ENCODE peak calls at places on chromosomes 5 and 9, in five cellular contexts. M is kidney epithelial cell, I is hepatocyte, N is mammary epithelial cell, T is lower lobe of right lung. A is an unnamed sample.

GRCh38 chr5:135253601-135254165 is 145.3 kb downstream of the MACROH2A1 start:
- DNase-seq in M (no peak), I (no peak), N (no peak), T (no peak), A (no peak)

GRCh38 chr9:114869845-114870244 is 60.5 kb downstream of the TNFSF8 start:
- DNase-seq in M (no peak), I (peak), N (no peak), T (peak), A (no peak)

GRCh38 chr5:43425965-43426364 is 13.8 kb upstream of the CCL28 start:
- DNase-seq in M (peak), I (peak), N (peak), T (no peak), A (peak)

GRCh38 chr5:178249191-178249989 is 16.8 kb upstream of the PHYKPL start:
- DNase-seq in M (no peak), I (no peak), N (peak), T (no peak), A (no peak)

GRCh38 chr9:82299870-82300269 is 311.3 kb downstream of the SPATA31D1 start:
- DNase-seq in M (no peak), I (no peak), N (no peak), T (no peak), A (no peak)

GRCh38 chr9:92666236-92666635 is 3.7 kb downstream of the IPPK start:
- DNase-seq in M (no peak), I (no peak), N (no peak), T (no peak), A (no peak)

GRCh38 chr5:145946112-145946861 is 9.9 kb downstream of the SH3RF2 start:
- DNase-seq in M (peak), I (peak), N (peak), T (no peak), A (peak)

GRCh38 chr9:20620658-20621552 is 1.4 kb downstream of the MLLT3 start:
- DNase-seq in M (no peak), I (peak), N (peak), T (peak), A (no peak)

GRCh38 chr9:26369096-26369495 is 523.5 kb downstream of the CAAP1 start:
- DNase-seq in M (no peak), I (no peak), N (peak), T (no peak), A (no peak)

GRCh38 chr9:125361837-125362531 is 100.4 kb downstream of the GAPVD1 start:
- DNase-seq in M (no peak), I (peak), N (no peak), T (no peak), A (no peak)

GRCh38 chr5:133814152-133814551 is 154.3 kb downstream of the C5orf15 start:
- DNase-seq in M (no peak), I (no peak), N (peak), T (no peak), A (no peak)

GRCh38 chr9:72102520-72102919 is 42.1 kb upstream of the C9orf57 start:
- DNase-seq in M (no peak), I (no peak), N (no peak), T (no peak), A (no peak)

GRCh38 chr9:83304686-83305085 is 233.5 kb downstream of the FRMD3 start:
- DNase-seq in M (no peak), I (peak), N (no peak), T (peak), A (no peak)

GRCh38 chr5:37075399-37075950 is 173.7 kb downstream of the CPLANE1 start:
- DNase-seq in M (no peak), I (no peak), N (no peak), T (no peak), A (no peak)

GRCh38 chr9:89426389-89426961 is 71.4 kb downstream of the SEMA4D start:
- DNase-seq in M (no peak), I (no peak), N (no peak), T (peak), A (no peak)

GRCh38 chr9:129333961-129334743 is 156.1 kb upstream of the IER5L start:
- DNase-seq in M (peak), I (peak), N (peak), T (peak), A (peak)

GRCh38 chr9:5644522-5644921 is 15.6 kb downstream of the RIC1 start:
- DNase-seq in M (no peak), I (no peak), N (peak), T (no peak), A (no peak)

GRCh38 chr5:8720476-8720875 is 825.4 kb downstream of the SEMA5A start:
- DNase-seq in M (no peak), I (no peak), N (no peak), T (no peak), A (peak)

GRCh38 chr5:171897231-171897630 is 109.2 kb downstream of the FBXW11 start:
- DNase-seq in M (no peak), I (no peak), N (no peak), T (no peak), A (no peak)

GRCh38 chr9:37417857-37418618 is 4.5 kb upstream of the GRHPR start:
- DNase-seq in M (no peak), I (peak), N (no peak), T (no peak), A (no peak)

GRCh38 chr9:122099271-122099869 is 6.3 kb upstream of the TTLL11 start:
- DNase-seq in M (peak), I (peak), N (peak), T (peak), A (peak)

GRCh38 chr5:134112726-134113571 is 1.5 kb upstream of the TCF7 start:
- DNase-seq in M (no peak), I (no peak), N (no peak), T (no peak), A (no peak)

GRCh38 chr9:120563044-120563443 is 16.9 kb downstream of the CDK5RAP2 start:
- DNase-seq in M (no peak), I (no peak), N (no peak), T (no peak), A (no peak)

GRCh38 chr5:53874409-53874808 is 314.0 kb downstream of the NDUFS4 start:
- DNase-seq in M (no peak), I (peak), N (no peak), T (no peak), A (no peak)

GRCh38 chr5:68335075-68335474 is 119.5 kb downstream of the PIK3R1 start:
- DNase-seq in M (no peak), I (no peak), N (no peak), T (no peak), A (no peak)

DNA sequence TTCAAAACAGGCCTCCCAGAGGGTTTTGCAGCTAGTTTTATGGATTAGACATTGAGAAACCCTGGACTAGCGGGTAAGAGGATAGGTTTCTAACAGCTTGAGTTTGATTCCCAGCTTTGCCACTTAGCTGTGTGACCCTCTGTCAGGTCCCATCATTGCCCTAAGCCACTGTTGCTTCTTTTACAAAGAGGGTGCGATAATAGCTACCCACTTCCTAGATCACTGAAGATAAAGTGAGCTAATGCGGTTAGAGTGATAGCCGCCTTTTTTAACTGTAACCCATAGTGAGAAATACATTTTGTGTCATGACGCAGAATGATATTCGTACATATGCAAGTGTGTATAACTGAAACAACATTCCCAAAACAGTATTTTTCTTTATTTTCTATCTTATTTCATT is 40.3 kb downstream of the CSF1R start:
- DNase-seq in M (no peak), I (no peak), N (no peak), T (no peak), A (no peak)
- H3K4me3 ChIP-seq in M (no peak), I (no peak), N (no peak), T (no peak), A (no peak)

DNA sequence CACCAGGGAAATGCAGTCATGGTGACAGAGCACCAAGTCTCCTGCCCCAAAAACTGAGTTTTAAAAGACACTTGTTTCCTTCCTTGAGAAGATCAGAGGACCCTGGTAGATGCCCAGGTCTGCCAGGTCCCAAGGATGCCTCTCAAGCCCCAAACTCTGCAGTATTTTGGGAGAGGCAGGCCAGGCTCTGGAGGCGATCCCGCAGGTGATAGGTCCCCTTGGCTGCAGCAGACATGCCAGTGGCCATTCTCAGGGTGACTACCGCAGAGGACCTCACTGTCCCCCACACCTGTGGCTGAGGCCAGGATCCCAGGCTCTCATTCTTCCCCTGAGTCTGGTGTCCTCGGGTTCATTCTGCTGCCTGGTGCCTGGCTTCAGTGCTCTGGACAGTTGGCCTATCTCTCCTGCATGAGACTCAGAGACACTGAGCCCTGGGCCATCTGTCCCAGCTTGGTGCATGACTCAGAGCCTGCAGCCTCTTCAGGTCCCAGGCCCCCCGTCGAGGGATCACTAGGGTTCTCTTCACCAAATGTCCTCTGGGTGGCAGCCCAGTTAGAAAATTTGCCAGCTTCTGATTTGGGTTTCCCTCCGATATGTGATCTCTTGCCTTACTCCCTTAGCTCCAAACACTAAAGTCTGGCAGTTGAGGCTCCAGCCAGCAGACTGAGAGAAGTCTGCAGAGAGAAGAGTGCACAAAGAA is 59.7 kb upstream of the GARNL3 start:
- DNase-seq in M (no peak), I (peak), N (no peak), T (no peak), A (no peak)
- TF ChIP-seq CTCF in M (peak), I (peak), N (no peak), T (no peak), A (no peak)

DNA sequence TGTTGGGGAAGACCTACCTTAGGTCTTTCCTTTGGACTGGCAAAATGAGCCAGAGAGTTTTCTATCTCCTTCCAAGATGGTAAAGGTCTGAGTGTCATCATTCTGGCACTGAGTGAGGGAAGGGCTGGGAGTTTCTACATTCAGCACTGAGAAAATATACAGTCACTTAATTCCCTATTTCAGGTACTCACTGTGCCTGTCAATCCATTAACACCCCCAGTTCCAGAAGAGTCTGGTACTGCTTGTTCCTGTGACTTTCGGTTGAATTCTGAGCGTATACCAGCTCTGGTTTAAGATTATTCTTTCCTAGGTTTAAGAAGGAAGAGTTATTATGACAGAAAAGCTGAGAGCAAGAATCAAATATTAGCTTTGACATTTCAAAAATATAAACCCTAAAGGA is 68.4 kb downstream of the MTX3 start:
- DNase-seq in M (no peak), I (no peak), N (no peak), T (no peak), A (no peak)
- H3K4me3 ChIP-seq in M (no peak), I (no peak), N (no peak), T (no peak), A (no peak)

GRCh38 chr9:101035098-101035497 is 6.6 kb downstream of the PLPPR1 start:
- DNase-seq in M (no peak), I (no peak), N (no peak), T (no peak), A (no peak)

GRCh38 chr9:101030022-101030391 is 1.5 kb downstream of the PLPPR1 start:
- DNase-seq in M (no peak), I (no peak), N (no peak), T (no peak), A (no peak)

GRCh38 chr9:101029300-101030021 is 934 bp downstream of the PLPPR1 start:
- DNase-seq in M (no peak), I (peak), N (no peak), T (no peak), A (no peak)

GRCh38 chr9:101037433-101037832 is 8.9 kb downstream of the PLPPR1 start:
- DNase-seq in M (no peak), I (no peak), N (no peak), T (no peak), A (no peak)

DNA sequence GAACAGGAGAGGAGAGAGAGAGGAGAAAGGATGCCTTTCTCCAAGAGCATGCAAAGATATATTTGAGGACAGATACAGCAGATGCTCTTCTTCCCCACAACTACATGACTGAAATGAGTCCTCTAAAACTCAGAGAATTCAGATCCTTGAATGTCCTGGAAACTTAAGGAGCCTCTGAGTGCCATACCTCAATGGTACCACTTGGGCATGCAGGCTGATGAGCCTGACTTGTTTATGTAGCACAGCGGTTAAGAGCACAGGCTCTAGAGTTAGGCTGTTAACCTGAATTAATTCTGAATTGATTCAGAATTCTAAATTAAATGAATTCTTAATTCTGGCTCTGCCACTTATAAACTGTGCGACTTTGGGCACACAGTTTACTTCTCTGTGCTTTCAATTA is 5.7 kb downstream of the PLPPR1 start:
- DNase-seq in M (no peak), I (no peak), N (no peak), T (no peak), A (no peak)
- TF ChIP-seq CTCF in M (no peak), I (no peak), N (no peak), T (no peak), A (no peak)

DNA sequence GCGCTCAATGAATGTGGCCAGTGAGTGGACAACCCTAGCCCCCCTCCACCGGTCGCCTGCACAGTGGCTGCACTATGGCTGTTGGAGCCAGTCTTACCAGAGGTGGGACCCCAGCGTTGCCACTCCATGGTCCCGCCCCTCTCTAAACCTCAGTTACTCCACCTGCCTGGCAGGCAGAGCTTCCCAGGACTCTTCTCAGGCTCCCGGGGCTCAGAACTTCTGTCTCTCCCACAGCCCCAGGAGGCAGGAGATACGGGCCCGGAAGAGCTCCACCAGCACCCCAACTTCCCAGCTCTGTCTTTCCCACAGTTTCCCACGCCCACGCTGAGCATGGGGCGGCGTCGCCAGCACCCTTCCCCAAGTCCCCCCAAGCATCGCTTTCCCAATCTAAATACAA is 975 bp downstream of the RASGEF1C start:
- DNase-seq in M (no peak), I (no peak), N (no peak), T (no peak), A (no peak)
- H3K4me3 ChIP-seq in M (no peak), I (no peak), N (no peak), T (no peak), A (peak)